ENCODE peak calls at places on chromosomes 11 and 22, in eight cellular contexts. N is fibroblast of pulmonary artery, O is vagina, A is H1, X is esophagus muscularis mucosa, B is psoas muscle, T is fibroblast of lung, D is MM.1S. F is an unnamed sample.

GRCh38 chr22:39207141-39208012 is 37.4 kb downstream of the PDGFB start:
- DNase-seq in N (peak; percentile 47), O (no peak), A (no peak), X (no peak), B (no peak), T (peak; percentile 62), D (no peak), F (peak; percentile 44)

GRCh38 chr11:13337986-13338436 is 60.4 kb downstream of the BMAL1 start:
- DNase-seq in N (peak; percentile 60), O (no peak), A (no peak), X (no peak), B (no peak), T (peak; percentile 83), D (peak; percentile 82), F (peak; percentile 76)

GRCh38 chr11:88327462-88328143 is 9.9 kb downstream of the CTSC start:
- DNase-seq in N (no peak), O (no peak), A (no peak), X (no peak), B (no peak), T (no peak), D (no peak), F (no peak)

GRCh38 chr11:86396403-86396802 is 21.7 kb downstream of the CCDC81 start:
- DNase-seq in N (peak; percentile 38), O (no peak), A (no peak), X (no peak), B (no peak), T (peak; percentile 81), D (no peak), F (peak; percentile 53)

GRCh38 chr22:42868751-42869251 is 11.7 kb upstream of the ARFGAP3 start:
- DNase-seq in N (no peak), O (no peak), A (no peak), X (no peak), B (peak; percentile 91), T (peak; percentile 75), D (no peak), F (no peak)

GRCh38 chr11:86955111-86955673 is at the start of gene FZD4:
- DNase-seq in N (peak; percentile 90), O (no peak), A (peak; percentile 87), X (no peak), B (peak; percentile 96), T (peak; percentile 88), D (peak; percentile 91), F (peak; percentile 89)

GRCh38 chr11:119094816-119095065 is 6.9 kb downstream of the DPAGT1 start:
- DNase-seq in N (peak; percentile 87), O (no peak), A (no peak), X (peak; percentile 95), B (peak; percentile 94), T (peak; percentile 84), D (peak; percentile 68), F (peak; percentile 87)

GRCh38 chr22:43129426-43130425 is 13.5 kb downstream of the MCAT start:
- DNase-seq in N (no peak), O (no peak), A (no peak), X (no peak), B (no peak), T (no peak), D (no peak), F (no peak)

GRCh38 chr22:37310815-37311595 is 28.7 kb downstream of the CYTH4 start:
- DNase-seq in N (no peak), O (no peak), A (no peak), X (no peak), B (peak; percentile 41), T (no peak), D (no peak), F (no peak)

GRCh38 chr22:37309221-37310074 is 27.1 kb downstream of the CYTH4 start:
- DNase-seq in N (no peak), O (no peak), A (no peak), X (no peak), B (peak; percentile 39), T (no peak), D (no peak), F (no peak)

GRCh38 chr22:37308385-37309200 is 26.3 kb downstream of the CYTH4 start:
- DNase-seq in N (no peak), O (no peak), A (no peak), X (no peak), B (no peak), T (no peak), D (no peak), F (no peak)

GRCh38 chr22:37311761-37312312 is 29.5 kb downstream of the CYTH4 start:
- DNase-seq in N (no peak), O (no peak), A (no peak), X (no peak), B (no peak), T (no peak), D (no peak), F (no peak)

GRCh38 chr22:37310075-37310606 is 27.8 kb downstream of the CYTH4 start:
- DNase-seq in N (no peak), O (no peak), A (no peak), X (no peak), B (no peak), T (no peak), D (no peak), F (no peak)
- H3K4me3 ChIP-seq in N (no peak overlapping the region), O (no peak overlapping the region), A (no peak overlapping the region), X (no peak overlapping the region), B (no peak overlapping the region), T (no peak overlapping the region), D (no peak overlapping the region), F (no peak overlapping the region)

DNA sequence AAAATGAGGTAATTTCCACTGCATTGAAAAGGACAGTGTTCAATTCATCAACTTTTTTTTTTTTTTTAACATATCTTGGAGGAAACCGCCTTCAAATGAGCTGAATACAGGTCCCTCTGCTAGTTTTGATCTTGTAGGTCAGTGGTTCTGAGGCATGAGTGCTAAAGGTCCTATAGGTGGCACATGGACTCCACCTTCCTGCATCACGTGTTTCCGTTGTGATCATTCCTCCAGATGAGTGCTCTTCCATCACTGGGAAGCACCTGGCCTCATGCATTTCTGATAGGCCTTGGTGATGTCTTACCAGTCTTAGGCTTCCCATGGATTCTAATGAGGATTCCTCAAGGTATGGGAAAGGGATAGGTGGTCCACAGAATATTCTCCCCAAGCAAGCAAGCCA is 37.8 kb downstream of the FDX1 start:
- DNase-seq in N (no peak), O (no peak), A (no peak), X (no peak), B (no peak), T (no peak), D (no peak), F (no peak)
- TF ChIP-seq CTCF in N (no peak), O (no peak), A (peak; percentile 4), X (no peak), B (no peak), T (no peak), D (no peak), F (no peak)

GRCh38 chr11:12174145-12175143 is 64.1 kb downstream of the MICAL2 start:
- DNase-seq in N (peak; percentile 55), O (no peak), A (no peak), X (no peak), B (no peak), T (peak; percentile 72), D (peak; percentile 83), F (peak; percentile 58)
- H3K4me3 ChIP-seq in N (no peak overlapping the region), O (no peak overlapping the region), A (no peak overlapping the region), X (no peak overlapping the region), B (no peak overlapping the region), T (no peak overlapping the region), D (no peak overlapping the region), F (no peak overlapping the region)

DNA sequence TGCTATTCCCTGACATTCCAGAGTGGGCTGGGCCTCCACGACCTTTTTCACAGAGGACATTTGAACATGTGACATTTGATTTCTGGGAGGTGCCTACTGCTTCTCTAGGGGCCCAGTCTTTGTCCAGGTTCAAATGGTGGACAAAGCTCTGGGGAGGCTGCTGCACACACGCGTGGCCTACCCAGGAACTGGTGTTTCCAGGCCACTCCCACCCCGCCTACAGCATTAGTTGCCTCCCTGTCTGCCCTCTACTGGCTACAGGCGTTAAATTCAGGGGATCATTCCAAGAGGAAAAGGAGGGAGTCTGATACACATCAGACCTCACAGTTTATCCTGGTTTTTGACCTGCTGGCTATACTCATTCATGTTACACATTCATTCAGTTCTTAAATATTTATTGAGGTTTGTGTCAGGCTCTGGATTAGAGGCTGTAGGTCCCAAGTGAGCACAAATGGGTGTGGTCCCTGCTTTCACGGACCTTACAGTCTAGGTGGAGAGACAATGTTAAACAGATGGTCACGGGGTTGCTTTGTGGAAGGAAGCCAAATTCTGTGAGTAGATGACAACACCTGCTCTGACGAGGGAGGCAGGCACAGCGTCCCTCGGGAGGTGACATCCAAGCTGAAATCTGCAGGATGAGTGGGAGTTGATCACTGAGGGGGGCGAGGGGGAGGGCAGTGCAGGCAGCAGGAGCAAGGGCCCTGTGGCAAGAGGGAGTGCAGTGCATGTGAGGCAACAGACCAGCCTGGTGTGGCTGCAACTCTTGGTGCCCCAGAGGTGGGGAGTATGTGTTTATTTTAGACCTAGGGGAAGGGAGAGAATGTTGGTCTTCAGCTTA is 11.8 kb downstream of the TUB start:
- DNase-seq in N (peak; percentile 72), O (no peak), A (peak; percentile 71), X (no peak), B (peak; percentile 69), T (peak; percentile 57), D (peak; percentile 68), F (peak; percentile 67)
- TF ChIP-seq CTCF in N (peak; percentile 76), O (no peak), A (peak; percentile 72), X (peak; percentile 64), B (peak; percentile 51), T (peak; percentile 86), D (peak; percentile 76), F (peak; percentile 86)

DNA sequence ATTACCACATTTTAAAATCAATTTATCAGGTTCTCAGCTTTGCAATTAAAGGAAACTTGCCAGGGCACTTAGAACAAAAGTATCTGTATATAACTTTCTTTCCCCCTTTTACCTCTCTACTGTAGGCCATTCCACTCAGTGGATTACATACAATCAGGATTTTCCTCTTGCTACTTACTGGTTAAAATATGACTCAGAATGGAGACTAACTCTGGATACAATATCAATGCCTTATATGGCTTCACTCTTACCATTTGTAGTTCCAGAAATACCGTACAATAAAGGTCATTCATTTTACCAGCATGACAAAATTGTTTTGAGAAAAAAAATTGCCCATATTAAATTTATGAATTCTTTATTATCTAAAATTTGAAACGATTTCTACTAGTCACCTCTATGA is 706.8 kb downstream of the KCNA4 start:
- DNase-seq in N (peak; percentile 87), O (no peak), A (no peak), X (no peak), B (no peak), T (peak; percentile 96), D (no peak), F (no peak)
- H3K4me3 ChIP-seq in N (no peak overlapping the region), O (no peak overlapping the region), A (no peak overlapping the region), X (no peak overlapping the region), B (no peak overlapping the region), T (no peak overlapping the region), D (no peak overlapping the region), F (no peak overlapping the region)